ENCODE peak calls at places on chromosomes 13 and 19, in five cellular contexts. M is GM12865; N is activated CD8-positive, alpha-beta memory T cell treated with anti-CD3 and anti-CD28 coated beads, Interleukin-2, amount 10 ng/mL, durations not matched to agents 7 days and 5 days; U is stimulated activated CD4-positive, alpha-beta T cell treated with anti-CD3 and anti-CD28 coated beads, Interleukin-1b, Interleukin-23, amount 100 ng/mL, for 1 hour; H is SK-N-SH. Q is an unnamed sample.
A peak's percentile ranks its signal among the peaks of the same experiment; 100 is the strongest.

GRCh38 chr13:111512707-111513106 is 192.3 kb downstream of the TEX29 start:
- DNase-seq in U (no peak), H (no peak), M (no peak), N (no peak), Q (no peak)

GRCh38 chr19:20453424-20453938 is 112.1 kb downstream of the ZNF737 start:
- DNase-seq in M (no peak), N (no peak), H (no peak), U (no peak), Q (no peak)

GRCh38 chr19:47598407-47599349 is 10.3 kb upstream of the BICRA start:
- DNase-seq in N (no peak), H (no peak), M (peak; percentile 12), U (no peak), Q (peak; percentile 95)

GRCh38 chr13:72221276-72221962 is 354.4 kb upstream of the DACH1 start:
- DNase-seq in N (no peak), U (no peak), M (peak; percentile 27), H (no peak), Q (no peak)

GRCh38 chr19:18696023-18696422 is 12.5 kb downstream of the CRTC1 start:
- DNase-seq in N (no peak), H (no peak), M (no peak), U (no peak), Q (no peak)

GRCh38 chr19:39224910-39225309 is 19.9 kb downstream of the IFNL3 start:
- DNase-seq in U (no peak), M (no peak), N (no peak), H (no peak), Q (no peak)

GRCh38 chr19:41323430-41324125 is 13.6 kb downstream of the CCDC97 start:
- DNase-seq in M (no peak), N (no peak), H (peak; percentile 84), U (no peak), Q (peak; percentile 88)

GRCh38 chr13:28100149-28101121 is at the start of gene FLT3:
- DNase-seq in N (peak; percentile 42), M (peak; percentile 79), H (peak; percentile 59), U (no peak), Q (no peak)

GRCh38 chr13:45119469-45119989 is 781 bp upstream of the GTF2F2 start:
- DNase-seq in H (peak; percentile 37), N (peak; percentile 66), U (peak; percentile 12), M (peak; percentile 41), Q (no peak)

GRCh38 chr13:111253334-111253872 is 67.0 kb upstream of the TEX29 start:
- DNase-seq in M (no peak), U (no peak), N (peak; percentile 18), H (no peak), Q (no peak)

GRCh38 chr13:112753868-112754267 is 64.0 kb downstream of the ATP11A start:
- DNase-seq in U (no peak), H (no peak), N (no peak), M (no peak), Q (no peak)

GRCh38 chr19:46393456-46394397 is 19.6 kb downstream of the CCDC8 start:
- DNase-seq in H (no peak), M (no peak), U (no peak), N (no peak), Q (no peak)

GRCh38 chr19:3504723-3505122 is 1.4 kb upstream of the FZR1 start:
- DNase-seq in H (no peak), U (no peak), M (no peak), N (no peak), Q (no peak)

GRCh38 chr13:74229242-74229641 is 95.0 kb upstream of the KLF12 start:
- DNase-seq in U (no peak), M (no peak), N (no peak), H (no peak), Q (no peak)

GRCh38 chr13:97408938-97409337 is 25.0 kb upstream of the RAP2A start:
- DNase-seq in M (no peak), H (no peak), U (no peak), N (no peak), Q (no peak)

GRCh38 chr19:2815923-2816322 is 3.7 kb upstream of the ZNF554 start:
- DNase-seq in N (no peak), U (no peak), H (peak; percentile 17), M (no peak), Q (no peak)

GRCh38 chr13:95791084-95791722 is 114.3 kb downstream of the DNAJC3 start:
- DNase-seq in M (no peak), U (no peak), N (no peak), H (no peak), Q (no peak)

GRCh38 chr19:57435062-57435978 is at the start of gene ZNF749:
- DNase-seq in H (peak; percentile 94), N (peak; percentile 99), M (peak; percentile 98), U (peak; percentile 81), Q (peak; percentile 96)

GRCh38 chr13:34139660-34140059 is 321.7 kb downstream of the RFC3 start:
- DNase-seq in N (no peak), H (no peak), M (no peak), U (no peak), Q (no peak)

Q was measured in fibroblast of the conjunctiva.